ENCODE peak calls at places on chromosomes 16 and 17, in eight cellular contexts. C, Y, Q, X, K, T, S and E are unnamed samples. For H3K36me3, the result is how much of the 10 kb centered on the place peaks cover.

GRCh38 chr16:754208-755097 is 6.1 kb upstream of the MSLN start:
- DNase-seq in Q (no peak), S (no peak), T (no peak), X (no peak), K (no peak), Y (no peak), C (no peak), E (peak)

GRCh38 chr17:77610980-77611641 is 347.4 kb upstream of the TNRC6C start:
- DNase-seq in X (no peak), C (no peak), T (no peak), Y (peak), Q (no peak), S (no peak), K (no peak), E (peak)

GRCh38 chr16:9090101-9090959 is 1.1 kb upstream of the HAPSTR1 start:
- DNase-seq in T (no peak), Q (peak), Y (peak), S (peak), X (peak), K (peak), C (peak), E (peak)

GRCh38 chr17:58829172-58829637 is 73.6 kb downstream of the PPM1E start:
- DNase-seq in C (no peak), X (no peak), T (no peak), Y (no peak), S (no peak), K (peak), Q (no peak), E (no peak)

GRCh38 chr17:7914771-7915610 is 1.1 kb downstream of the RNF227 start:
- DNase-seq in X (no peak), T (no peak), Y (peak), Q (peak), K (peak), C (peak), S (no peak), E (no peak)

GRCh38 chr17:59846391-59847165 is 46.2 kb downstream of the TUBD1 start:
- DNase-seq in Y (peak), T (peak), X (no peak), K (peak), Q (peak), S (peak), C (peak), E (no peak)

GRCh38 chr16:49671325-49671724 is 184.6 kb downstream of the ZNF423 start:
- DNase-seq in K (no peak), S (no peak), C (no peak), Y (no peak), T (no peak), X (no peak), Q (no peak), E (no peak)

GRCh38 chr17:13562271-13562800 is 39.4 kb downstream of the HS3ST3A1 start:
- DNase-seq in T (no peak), Q (no peak), K (no peak), Y (peak), C (no peak), S (no peak), X (no peak), E (no peak)

GRCh38 chr16:30355144-30355953 is at the start of gene CD2BP2:
- DNase-seq in C (peak), Q (peak), S (peak), T (peak), Y (peak), K (peak), X (peak), E (peak)

GRCh38 chr17:68868708-68869107 is 86.5 kb downstream of the ABCA8 start:
- DNase-seq in K (no peak), Y (no peak), X (no peak), Q (no peak), T (no peak), C (peak), S (no peak), E (no peak)

GRCh38 chr16:85259115-85259830 is 147.0 kb upstream of the CIBAR2 start:
- DNase-seq in K (no peak), Q (no peak), C (no peak), S (no peak), T (no peak), Y (no peak), X (no peak), E (no peak)

GRCh38 chr17:36972186-36972686 is 23.5 kb downstream of the AATF start:
- DNase-seq in X (no peak), K (no peak), T (no peak), Q (no peak), Y (no peak), C (no peak), S (no peak), E (no peak)

GRCh38 chr17:38749222-38750043 is 1.3 kb upstream of the PCGF2 start:
- DNase-seq in C (peak), Y (peak), X (peak), T (peak), Q (peak), S (peak), K (peak), E (peak)

GRCh38 chr16:85360323-85361277 is 248.3 kb upstream of the CIBAR2 start:
- DNase-seq in Q (peak), T (no peak), S (no peak), C (no peak), K (peak), X (peak), Y (peak), E (no peak)

GRCh38 chr16:4926928-4927327 is 10.0 kb downstream of the PPL start:
- DNase-seq in X (no peak), Q (no peak), C (no peak), T (no peak), S (no peak), Y (no peak), K (no peak), E (no peak)

GRCh38 chr17:69516911-69517310 is 102.4 kb downstream of the MAP2K6 start:
- DNase-seq in T (no peak), X (no peak), C (no peak), Q (no peak), S (no peak), Y (no peak), K (no peak), E (no peak)

GRCh38 chr16:85390511-85391174 is 222.5 kb upstream of the GSE1 start:
- DNase-seq in K (peak), Y (peak), Q (peak), C (no peak), X (peak), T (peak), S (no peak), E (peak)

GRCh38 chr17:63222655-63223054 is 223.5 kb downstream of the CYB561 start:
- DNase-seq in S (peak), Q (no peak), T (peak), X (no peak), K (no peak), C (peak), Y (no peak), E (no peak)

GRCh38 chr17:57433396-57433944 is 177.1 kb downstream of the MSI2 start:
- DNase-seq in T (no peak), C (no peak), Y (no peak), K (no peak), S (peak), Q (no peak), X (no peak), E (no peak)

GRCh38 chr16:62256406-62256805 is 220.2 kb upstream of the CDH8 start:
- DNase-seq in T (no peak), C (no peak), X (peak), S (peak), Y (no peak), Q (no peak), K (no peak), E (no peak)

GRCh38 chr17:59152925-59153324 is 2.1 kb downstream of the SKA2 start:
- DNase-seq in K (no peak), T (no peak), X (no peak), Y (no peak), C (peak), S (no peak), Q (no peak), E (no peak)

GRCh38 chr16:28186752-28187151 is 25.0 kb downstream of the XPO6 start:
- DNase-seq in X (no peak), S (no peak), C (no peak), T (no peak), Y (no peak), Q (no peak), K (no peak), E (no peak)

GRCh38 chr17:8488931-8489330 is 53.2 kb downstream of the NDEL1 start:
- DNase-seq in X (no peak), S (no peak), T (no peak), K (no peak), Q (no peak), C (peak), Y (peak), E (no peak)

GRCh38 chr16:85768225-85768624 is 17.3 kb upstream of the C16orf74 start:
- DNase-seq in X (no peak), K (no peak), S (peak), C (no peak), Y (no peak), Q (no peak), T (no peak), E (no peak)

GRCh38 chr17:76998839-76999238 is 130.6 kb downstream of the MGAT5B start:
- DNase-seq in K (no peak), C (no peak), X (no peak), S (no peak), Q (no peak), T (no peak), Y (no peak), E (no peak)

GRCh38 chr16:58563235-58563634 is 47.9 kb downstream of the SETD6 start:
- DNase-seq in T (no peak), K (no peak), S (no peak), Y (no peak), C (peak), X (no peak), Q (no peak), E (no peak)
- H3K36me3 ChIP-seq in T (half or more), K (under half), S (under half), Y (under half), C (under half), X (half or more), Q (under half), E (half or more)

GRCh38 chr17:11996722-11997146 is 541 bp downstream of the ZNF18 start:
- DNase-seq in X (no peak), Y (no peak), C (peak), Q (peak), S (peak), T (peak), K (peak), E (no peak)

GRCh38 chr17:11997972-11998233 is 628 bp upstream of the ZNF18 start:
- DNase-seq in K (no peak), Y (no peak), Q (no peak), X (no peak), T (no peak), C (no peak), S (no peak), E (no peak)

GRCh38 chr17:11991461-11991860 is 5.8 kb downstream of the ZNF18 start:
- DNase-seq in S (peak), T (no peak), C (no peak), Q (no peak), X (no peak), K (no peak), Y (no peak), E (no peak)

GRCh38 chr17:11999715-12000114 is 2.4 kb upstream of the ZNF18 start:
- DNase-seq in Q (no peak), T (no peak), S (no peak), X (no peak), C (no peak), Y (no peak), K (no peak), E (no peak)

DNA sequence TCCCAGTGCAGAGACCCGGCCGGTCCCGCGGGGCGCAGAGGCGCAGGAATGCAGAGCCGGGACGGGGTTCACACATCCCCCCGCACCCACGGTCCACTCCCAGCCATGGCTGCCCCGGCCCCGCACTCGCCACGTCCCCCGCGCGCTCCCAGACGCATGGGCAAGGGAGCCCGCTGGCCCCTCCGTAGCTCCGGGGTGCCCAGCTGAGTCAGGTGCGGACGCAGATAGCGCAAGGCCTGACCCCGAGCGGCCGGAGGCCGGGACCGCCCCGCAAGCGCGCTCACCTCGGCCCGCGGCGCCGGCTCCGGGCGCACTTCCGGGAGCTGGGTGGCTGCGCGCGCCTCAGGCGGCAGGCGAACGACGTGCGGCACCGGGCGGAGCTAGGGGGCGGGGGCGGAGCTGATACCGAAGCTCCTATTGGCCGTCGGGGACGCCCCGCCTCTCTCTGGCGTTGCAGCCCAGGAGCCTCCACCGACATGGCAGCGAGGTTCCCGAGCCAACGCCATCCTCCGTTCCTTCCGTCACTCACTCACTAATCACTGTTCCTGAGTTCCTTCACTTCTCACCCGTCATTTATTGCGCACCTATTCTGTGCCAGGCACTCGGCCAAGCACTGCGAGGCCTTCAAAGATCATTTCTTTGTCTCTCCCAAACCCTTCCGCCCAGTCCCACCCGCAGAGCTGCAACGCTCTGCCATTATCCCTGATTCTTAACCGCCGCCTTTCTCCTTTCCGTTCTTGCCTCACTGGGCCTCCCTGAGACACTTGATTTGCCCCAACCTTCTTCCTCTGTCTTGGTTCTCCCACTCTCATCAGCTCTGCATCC is at the start of gene ZNF18:
- DNase-seq in K (peak), S (peak), Q (peak), X (peak), C (peak), Y (peak), T (peak), E (peak)
- TF ChIP-seq POLR2AphosphoS5 in K (peak), S (peak), Q (peak), X (peak), C (peak), Y (peak), T (peak), E (peak)

DNA sequence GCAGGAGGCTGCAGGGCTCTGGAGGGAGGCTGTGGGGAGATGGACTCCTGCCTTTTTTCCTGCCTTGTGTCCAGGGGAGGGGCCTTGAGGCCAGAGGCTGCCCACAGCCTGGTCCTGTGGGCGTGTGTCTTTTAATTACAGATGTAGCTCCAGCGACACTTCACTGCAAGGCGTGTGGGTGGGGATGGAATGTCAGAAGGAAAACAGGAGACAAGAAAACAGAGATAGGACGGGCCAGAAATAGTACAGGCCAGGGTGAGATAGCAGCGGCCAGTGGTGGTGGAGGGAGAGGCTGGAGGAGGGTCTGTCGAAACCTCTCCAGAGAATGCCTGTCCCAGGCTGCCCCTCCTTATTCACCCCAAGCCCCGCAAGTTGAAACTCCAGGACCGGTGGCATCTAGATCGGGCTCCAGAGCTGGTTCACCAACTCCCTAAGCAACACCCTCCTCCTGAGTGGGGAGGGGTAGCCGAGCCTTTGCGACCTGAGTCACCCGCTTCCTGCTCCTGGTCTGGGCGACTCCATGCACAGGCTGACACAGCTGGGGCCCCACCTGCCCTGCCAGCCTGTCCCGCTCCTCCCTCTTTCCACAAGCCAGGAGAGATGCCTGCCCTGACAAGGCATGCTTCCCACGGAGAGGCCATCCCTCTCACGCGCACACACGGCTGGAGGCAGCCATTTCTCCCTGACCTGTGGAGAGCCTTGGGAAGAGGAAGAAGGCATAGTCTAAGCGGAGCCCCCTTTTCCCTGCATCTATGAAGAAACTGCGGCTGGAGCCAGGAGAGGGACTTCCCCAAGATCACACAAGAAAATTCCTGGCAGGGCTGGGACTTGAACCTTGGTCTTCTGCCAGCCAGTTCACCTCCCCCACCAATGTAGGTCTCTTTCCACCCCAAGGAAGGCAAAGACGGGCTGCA is 6.6 kb upstream of the JUP start:
- DNase-seq in Q (peak), C (peak), Y (no peak), K (peak), S (peak), T (peak), X (peak), E (no peak)
- H3K4me3 ChIP-seq in Q (no peak), C (no peak), Y (no peak), K (no peak), S (peak), T (peak), X (no peak), E (no peak)

GRCh38 chr17:28057731-28058246 is 15.3 kb downstream of the NLK start:
- DNase-seq in C (no peak), Y (no peak), T (no peak), Q (no peak), X (no peak), S (no peak), K (no peak), E (no peak)

GRCh38 chr17:28053044-28053670 is 10.7 kb downstream of the NLK start:
- DNase-seq in C (no peak), K (no peak), X (no peak), S (no peak), T (no peak), Y (no peak), Q (no peak), E (no peak)

GRCh38 chr17:28056276-28056620 is 13.8 kb downstream of the NLK start:
- DNase-seq in S (no peak), K (no peak), T (no peak), C (no peak), X (no peak), Y (no peak), Q (no peak), E (no peak)

GRCh38 chr17:28055546-28056275 is 13.2 kb downstream of the NLK start:
- DNase-seq in T (no peak), Q (no peak), X (no peak), K (no peak), C (no peak), Y (no peak), S (no peak), E (no peak)

GRCh38 chr17:28053725-28054124 is 11.2 kb downstream of the NLK start:
- DNase-seq in Y (no peak), Q (no peak), K (no peak), X (no peak), S (no peak), C (no peak), T (no peak), E (no peak)
- H3K36me3 ChIP-seq in Y (under half), Q (under half), K (under half), X (under half), S (under half), C (under half), T (under half), E (under half)

DNA sequence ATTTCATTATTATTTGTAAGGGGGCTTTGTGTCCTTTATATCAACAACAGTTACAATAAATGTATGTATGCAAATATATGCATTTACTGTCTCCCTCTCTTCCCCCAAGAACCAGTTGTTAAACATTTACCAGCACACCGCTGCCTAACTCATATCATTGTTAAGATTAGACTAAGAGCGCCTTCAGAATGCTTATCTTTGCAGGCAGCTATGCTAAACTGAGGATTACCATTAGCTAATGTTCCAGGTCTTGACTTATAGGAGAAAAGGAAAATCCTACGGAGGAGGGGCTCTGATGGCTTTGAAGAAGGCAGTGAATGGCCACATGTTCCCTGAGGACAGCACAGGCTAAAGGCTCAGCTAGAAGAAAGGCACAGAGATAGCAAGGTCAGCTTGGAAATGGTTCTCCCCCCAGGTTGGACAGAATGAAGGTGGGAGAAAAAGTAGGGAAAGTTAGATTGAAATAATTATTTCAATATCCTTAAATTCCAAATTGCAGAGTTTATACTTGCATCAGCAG is 86.8 kb upstream of the MAF start:
- DNase-seq in S (no peak), T (no peak), X (no peak), Q (no peak), K (no peak), Y (no peak), C (no peak), E (no peak)
- TF ChIP-seq POLR2AphosphoS5 in S (no peak), T (no peak), X (no peak), Q (no peak), K (no peak), Y (no peak), C (no peak), E (no peak)

GRCh38 chr17:81536299-81537290 is 8.4 kb downstream of the FSCN2 start:
- DNase-seq in Q (no peak), S (peak), K (no peak), X (peak), T (no peak), Y (no peak), C (no peak), E (no peak)
- H3K4me3 ChIP-seq in Q (no peak), S (peak), K (peak), X (no peak), T (no peak), Y (no peak), C (no peak), E (no peak)

GRCh38 chr17:81200695-81201580 is 21.8 kb downstream of the CEP131 start:
- DNase-seq in Y (no peak), X (peak), S (peak), C (peak), T (peak), Q (peak), K (peak), E (no peak)
- H3K36me3 ChIP-seq in Y (under half), X (under half), S (under half), C (under half), T (under half), Q (under half), K (under half), E (under half)

GRCh38 chr17:45809484-45809883 is 25.4 kb downstream of the CRHR1 start:
- DNase-seq in Y (no peak), T (no peak), S (no peak), X (peak), Q (no peak), C (no peak), K (no peak), E (no peak)
- TF ChIP-seq POLR2AphosphoS5 in Y (no peak), T (no peak), S (no peak), X (no peak), Q (no peak), C (no peak), K (no peak), E (no peak)